ENCODE peak calls at places on chromosomes 16 and 17, in six cellular contexts. One of them, this sample, is unnamed. For H3K27me3, the result is how much of the 10 kb centered on the place peaks cover.

GRCh38 chr16:73214825-73215481 is 167.0 kb upstream of the ZFHX3 start:
- DNase-seq in GM23338: no peak
- DNase-seq in SK-N-SH: no peak
- DNase-seq in prostate gland: no peak
- DNase-seq in suprapubic skin: no peak
- DNase-seq in esophagus muscularis mucosa: no peak
- DNase-seq in this sample: no peak

GRCh38 chr16:28280881-28281836 is 11.2 kb upstream of the SBK1 start:
- DNase-seq in GM23338: peak
- DNase-seq in SK-N-SH: no peak
- DNase-seq in prostate gland: no peak
- DNase-seq in suprapubic skin: no peak
- DNase-seq in esophagus muscularis mucosa: no peak
- DNase-seq in this sample: no peak

GRCh38 chr16:66844342-66845079 is at the start of gene CA7:
- DNase-seq in GM23338: peak
- DNase-seq in SK-N-SH: peak
- DNase-seq in prostate gland: no peak
- DNase-seq in suprapubic skin: peak
- DNase-seq in esophagus muscularis mucosa: no peak
- DNase-seq in this sample: no peak

GRCh38 chr17:59899099-59899498 is 6.2 kb downstream of the RPS6KB1 start:
- DNase-seq in GM23338: no peak
- DNase-seq in SK-N-SH: no peak
- DNase-seq in prostate gland: no peak
- DNase-seq in suprapubic skin: no peak
- DNase-seq in esophagus muscularis mucosa: no peak
- DNase-seq in this sample: no peak

GRCh38 chr16:3274947-3275346 is 8.3 kb upstream of the ZNF263 start:
- DNase-seq in GM23338: no peak
- DNase-seq in SK-N-SH: no peak
- DNase-seq in prostate gland: no peak
- DNase-seq in suprapubic skin: no peak
- DNase-seq in esophagus muscularis mucosa: no peak
- DNase-seq in this sample: no peak

GRCh38 chr17:39626171-39626670 is 531 bp upstream of the PPP1R1B start:
- DNase-seq in GM23338: no peak
- DNase-seq in SK-N-SH: peak
- DNase-seq in prostate gland: no peak
- DNase-seq in suprapubic skin: no peak
- DNase-seq in esophagus muscularis mucosa: no peak
- DNase-seq in this sample: no peak

GRCh38 chr16:76756423-76756822 is 434.6 kb upstream of the MON1B start:
- DNase-seq in GM23338: no peak
- DNase-seq in SK-N-SH: no peak
- DNase-seq in prostate gland: no peak
- DNase-seq in suprapubic skin: no peak
- DNase-seq in esophagus muscularis mucosa: no peak
- DNase-seq in this sample: no peak

GRCh38 chr17:64399071-64399766 is 8.6 kb upstream of the PECAM1 start:
- DNase-seq in GM23338: no peak
- DNase-seq in SK-N-SH: no peak
- DNase-seq in prostate gland: no peak
- DNase-seq in suprapubic skin: no peak
- DNase-seq in esophagus muscularis mucosa: no peak
- DNase-seq in this sample: no peak

GRCh38 chr17:39461911-39462641 is 790 bp downstream of the CDK12 start:
- DNase-seq in GM23338: peak
- DNase-seq in SK-N-SH: peak
- DNase-seq in prostate gland: peak
- DNase-seq in suprapubic skin: peak
- DNase-seq in esophagus muscularis mucosa: no peak
- DNase-seq in this sample: peak

GRCh38 chr17:39949028-39949427 is 13.8 kb upstream of the GSDMA start:
- DNase-seq in GM23338: no peak
- DNase-seq in SK-N-SH: no peak
- DNase-seq in prostate gland: no peak
- DNase-seq in suprapubic skin: no peak
- DNase-seq in esophagus muscularis mucosa: no peak
- DNase-seq in this sample: no peak

GRCh38 chr16:68711421-68712139 is 25.5 kb upstream of the CDH1 start:
- DNase-seq in GM23338: no peak
- DNase-seq in SK-N-SH: no peak
- DNase-seq in prostate gland: no peak
- DNase-seq in suprapubic skin: no peak
- DNase-seq in esophagus muscularis mucosa: no peak
- DNase-seq in this sample: no peak

DNA sequence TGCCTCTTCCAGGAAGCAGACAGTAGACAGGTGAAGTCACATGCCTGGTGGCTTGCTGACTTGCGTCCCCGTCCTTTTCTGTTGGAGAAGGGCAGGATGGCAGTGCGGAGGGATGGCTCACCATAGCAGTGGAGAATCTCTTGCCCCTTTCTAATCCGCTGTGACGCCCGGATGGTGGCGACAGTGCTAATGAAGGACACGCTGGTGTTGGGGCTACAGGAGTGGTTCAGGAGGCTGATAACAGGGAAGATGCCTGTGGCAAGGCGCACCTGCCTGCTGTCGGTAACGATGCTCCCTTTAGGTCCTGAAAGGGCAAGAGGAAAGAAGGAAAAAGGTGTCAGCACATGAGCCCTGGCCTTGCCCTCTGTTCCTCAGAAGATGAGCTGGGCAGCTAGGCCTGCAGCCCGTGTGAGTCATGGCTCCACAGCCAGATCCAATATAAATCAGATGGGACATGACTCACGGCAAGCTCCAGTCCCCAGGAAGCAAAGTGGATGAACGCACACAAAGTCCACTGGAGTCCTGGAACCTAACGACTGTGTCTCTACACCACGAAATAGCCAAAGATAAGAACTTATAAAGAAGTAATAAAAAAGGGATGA is 25.5 kb downstream of the SERPINF1 start:
- DNase-seq in GM23338: no peak
- DNase-seq in SK-N-SH: peak
- DNase-seq in prostate gland: peak
- DNase-seq in suprapubic skin: no peak
- DNase-seq in esophagus muscularis mucosa: no peak
- DNase-seq in this sample: no peak
- TF ChIP-seq POLR2AphosphoS5 in GM23338: no peak
- TF ChIP-seq POLR2AphosphoS5 in SK-N-SH: peak
- TF ChIP-seq POLR2AphosphoS5 in prostate gland: peak
- TF ChIP-seq POLR2AphosphoS5 in suprapubic skin: no peak
- TF ChIP-seq POLR2AphosphoS5 in esophagus muscularis mucosa: peak
- TF ChIP-seq POLR2AphosphoS5 in this sample: peak

GRCh38 chr17:74923538-74924249 is 379 bp upstream of the OTOP2 start:
- DNase-seq in GM23338: peak
- DNase-seq in SK-N-SH: peak
- DNase-seq in prostate gland: peak
- DNase-seq in suprapubic skin: no peak
- DNase-seq in esophagus muscularis mucosa: no peak
- DNase-seq in this sample: no peak
- H3K27me3 ChIP-seq in GM23338: half or more
- H3K27me3 ChIP-seq in SK-N-SH: half or more
- H3K27me3 ChIP-seq in prostate gland: under half
- H3K27me3 ChIP-seq in suprapubic skin: half or more
- H3K27me3 ChIP-seq in esophagus muscularis mucosa: under half
- H3K27me3 ChIP-seq in this sample: under half

GRCh38 chr16:85228463-85228862 is 116.2 kb upstream of the CIBAR2 start:
- DNase-seq in GM23338: no peak
- DNase-seq in SK-N-SH: no peak
- DNase-seq in prostate gland: no peak
- DNase-seq in suprapubic skin: no peak
- DNase-seq in esophagus muscularis mucosa: no peak
- DNase-seq in this sample: no peak
- TF ChIP-seq POLR2AphosphoS5 in GM23338: no peak
- TF ChIP-seq POLR2AphosphoS5 in SK-N-SH: no peak
- TF ChIP-seq POLR2AphosphoS5 in prostate gland: no peak
- TF ChIP-seq POLR2AphosphoS5 in suprapubic skin: no peak
- TF ChIP-seq POLR2AphosphoS5 in esophagus muscularis mucosa: no peak
- TF ChIP-seq POLR2AphosphoS5 in this sample: no peak

DNA sequence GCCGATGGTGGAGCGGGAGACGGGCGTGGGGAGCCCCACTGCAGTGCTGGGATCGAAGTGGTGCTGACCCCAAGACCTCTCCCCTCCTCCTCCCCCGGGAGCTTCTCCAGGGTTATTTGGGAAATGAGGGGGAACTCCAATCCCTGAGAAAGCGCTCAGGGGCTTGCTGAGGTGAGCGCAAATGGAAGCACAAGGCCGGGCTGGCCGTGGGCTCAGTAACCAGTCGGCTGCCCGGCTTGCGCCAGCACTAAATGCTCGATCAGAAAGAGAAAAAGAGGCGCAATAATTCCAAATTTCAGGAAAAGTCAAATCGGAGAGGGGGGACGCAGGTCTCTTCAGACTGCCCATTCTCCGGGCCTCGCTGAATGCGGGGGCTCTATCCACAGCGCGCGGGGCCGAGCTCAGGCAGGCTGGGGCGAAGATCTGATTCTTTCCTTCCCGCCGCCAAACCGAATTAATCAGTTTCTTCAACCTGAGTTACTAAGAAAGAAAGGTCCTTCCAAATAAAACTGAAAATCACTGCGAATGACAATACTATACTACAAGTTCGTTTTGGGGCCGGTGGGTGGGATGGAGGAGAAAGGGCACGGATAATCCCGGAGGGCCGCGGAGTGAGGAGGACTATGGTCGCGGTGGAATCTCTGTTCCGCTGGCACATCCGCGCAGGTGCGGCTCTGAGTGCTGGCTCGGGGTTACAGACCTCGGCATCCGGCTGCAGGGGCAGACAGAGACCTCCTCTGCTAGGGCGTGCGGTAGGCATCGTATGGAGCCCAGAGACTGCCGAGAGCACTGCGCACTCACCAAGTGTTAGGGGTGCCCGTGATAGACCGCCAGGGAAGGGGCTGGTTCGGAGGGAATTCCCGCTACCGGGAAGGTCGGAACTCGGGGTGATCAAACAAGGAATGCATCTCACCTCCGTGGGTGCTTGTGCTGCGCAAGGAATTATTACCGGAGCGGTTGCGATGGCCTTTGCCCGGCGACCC is 4.2 kb upstream of the DLX4 start:
- DNase-seq in GM23338: peak
- DNase-seq in SK-N-SH: no peak
- DNase-seq in prostate gland: no peak
- DNase-seq in suprapubic skin: no peak
- DNase-seq in esophagus muscularis mucosa: no peak
- DNase-seq in this sample: no peak
- H3K27me3 ChIP-seq in GM23338: half or more
- H3K27me3 ChIP-seq in SK-N-SH: half or more
- H3K27me3 ChIP-seq in prostate gland: under half
- H3K27me3 ChIP-seq in suprapubic skin: half or more
- H3K27me3 ChIP-seq in esophagus muscularis mucosa: half or more
- H3K27me3 ChIP-seq in this sample: under half

GRCh38 chr17:655618-656017 is 59.0 kb downstream of the VPS53 start:
- DNase-seq in GM23338: no peak
- DNase-seq in SK-N-SH: no peak
- DNase-seq in prostate gland: no peak
- DNase-seq in suprapubic skin: no peak
- DNase-seq in esophagus muscularis mucosa: no peak
- DNase-seq in this sample: no peak
- TF ChIP-seq POLR2AphosphoS5 in GM23338: no peak
- TF ChIP-seq POLR2AphosphoS5 in SK-N-SH: no peak
- TF ChIP-seq POLR2AphosphoS5 in prostate gland: no peak
- TF ChIP-seq POLR2AphosphoS5 in suprapubic skin: no peak
- TF ChIP-seq POLR2AphosphoS5 in esophagus muscularis mucosa: no peak
- TF ChIP-seq POLR2AphosphoS5 in this sample: no peak

GRCh38 chr17:80479246-80479566 is 2.8 kb upstream of the NPTX1 start:
- DNase-seq in GM23338: no peak
- DNase-seq in SK-N-SH: no peak
- DNase-seq in prostate gland: no peak
- DNase-seq in suprapubic skin: no peak
- DNase-seq in esophagus muscularis mucosa: no peak
- DNase-seq in this sample: no peak

GRCh38 chr17:80482555-80483308 is 6.3 kb upstream of the NPTX1 start:
- DNase-seq in GM23338: no peak
- DNase-seq in SK-N-SH: no peak
- DNase-seq in prostate gland: no peak
- DNase-seq in suprapubic skin: no peak
- DNase-seq in esophagus muscularis mucosa: no peak
- DNase-seq in this sample: no peak

GRCh38 chr17:80481284-80482057 is 5.1 kb upstream of the NPTX1 start:
- DNase-seq in GM23338: no peak
- DNase-seq in SK-N-SH: no peak
- DNase-seq in prostate gland: no peak
- DNase-seq in suprapubic skin: no peak
- DNase-seq in esophagus muscularis mucosa: no peak
- DNase-seq in this sample: no peak

GRCh38 chr17:80480248-80480647 is 3.8 kb upstream of the NPTX1 start:
- DNase-seq in GM23338: no peak
- DNase-seq in SK-N-SH: no peak
- DNase-seq in prostate gland: no peak
- DNase-seq in suprapubic skin: no peak
- DNase-seq in esophagus muscularis mucosa: no peak
- DNase-seq in this sample: no peak

GRCh38 chr17:80482058-80482318 is 5.6 kb upstream of the NPTX1 start:
- DNase-seq in GM23338: no peak
- DNase-seq in SK-N-SH: no peak
- DNase-seq in prostate gland: no peak
- DNase-seq in suprapubic skin: no peak
- DNase-seq in esophagus muscularis mucosa: no peak
- DNase-seq in this sample: no peak
- H3K27me3 ChIP-seq in GM23338: half or more
- H3K27me3 ChIP-seq in SK-N-SH: half or more
- H3K27me3 ChIP-seq in prostate gland: under half
- H3K27me3 ChIP-seq in suprapubic skin: half or more
- H3K27me3 ChIP-seq in esophagus muscularis mucosa: half or more
- H3K27me3 ChIP-seq in this sample: under half

GRCh38 chr17:8150194-8151119 is 1.7 kb downstream of the PER1 start:
- DNase-seq in GM23338: peak
- DNase-seq in SK-N-SH: no peak
- DNase-seq in prostate gland: no peak
- DNase-seq in suprapubic skin: no peak
- DNase-seq in esophagus muscularis mucosa: no peak
- DNase-seq in this sample: peak
- TF ChIP-seq POLR2AphosphoS5 in GM23338: no peak
- TF ChIP-seq POLR2AphosphoS5 in SK-N-SH: no peak
- TF ChIP-seq POLR2AphosphoS5 in prostate gland: no peak
- TF ChIP-seq POLR2AphosphoS5 in suprapubic skin: no peak
- TF ChIP-seq POLR2AphosphoS5 in esophagus muscularis mucosa: no peak
- TF ChIP-seq POLR2AphosphoS5 in this sample: no peak

GRCh38 chr16:30032083-30032819 is 1.2 kb upstream of the TLCD3B start:
- DNase-seq in GM23338: peak
- DNase-seq in SK-N-SH: peak
- DNase-seq in prostate gland: no peak
- DNase-seq in suprapubic skin: no peak
- DNase-seq in esophagus muscularis mucosa: no peak
- DNase-seq in this sample: no peak
- H3K27me3 ChIP-seq in GM23338: under half
- H3K27me3 ChIP-seq in SK-N-SH: under half
- H3K27me3 ChIP-seq in prostate gland: under half
- H3K27me3 ChIP-seq in suprapubic skin: half or more
- H3K27me3 ChIP-seq in esophagus muscularis mucosa: under half
- H3K27me3 ChIP-seq in this sample: under half

GRCh38 chr17:35129154-35129972 is 7.9 kb downstream of the FNDC8 start:
- DNase-seq in GM23338: no peak
- DNase-seq in SK-N-SH: no peak
- DNase-seq in prostate gland: no peak
- DNase-seq in suprapubic skin: no peak
- DNase-seq in esophagus muscularis mucosa: no peak
- DNase-seq in this sample: no peak
- TF ChIP-seq POLR2AphosphoS5 in GM23338: no peak
- TF ChIP-seq POLR2AphosphoS5 in SK-N-SH: no peak
- TF ChIP-seq POLR2AphosphoS5 in prostate gland: no peak
- TF ChIP-seq POLR2AphosphoS5 in suprapubic skin: no peak
- TF ChIP-seq POLR2AphosphoS5 in esophagus muscularis mucosa: no peak
- TF ChIP-seq POLR2AphosphoS5 in this sample: no peak